ENCODE peak calls at places on chromosomes 11 and 22, in seven cellular contexts. One of them, this sample, is unnamed.

GRCh38 chr22:49011769-49012598 is 815.7 kb downstream of the BRD1 start:
- DNase-seq in occipital lobe: no peak
- DNase-seq in fibroblast of gingiva: no peak
- DNase-seq in upper lobe of right lung: no peak
- DNase-seq in AG08395: no peak
- DNase-seq in GF-D8: no peak
- DNase-seq in hippocampal formation: no peak
- DNase-seq in this sample: no peak

GRCh38 chr11:86949995-86950993 is 4.9 kb downstream of the FZD4 start:
- DNase-seq in occipital lobe: no peak
- DNase-seq in GF-D8: no peak
- DNase-seq in AG08395: no peak
- DNase-seq in fibroblast of gingiva: no peak
- DNase-seq in hippocampal formation: no peak
- DNase-seq in upper lobe of right lung: no peak
- DNase-seq in this sample: no peak

GRCh38 chr11:72981067-72981466 is 161.1 kb downstream of the FCHSD2 start:
- DNase-seq in occipital lobe: no peak
- DNase-seq in hippocampal formation: no peak
- DNase-seq in fibroblast of gingiva: no peak
- DNase-seq in upper lobe of right lung: no peak
- DNase-seq in GF-D8: no peak
- DNase-seq in AG08395: no peak
- DNase-seq in this sample: no peak

GRCh38 chr22:27866136-27867091 is 52.6 kb downstream of the PITPNB start:
- DNase-seq in GF-D8: no peak
- DNase-seq in fibroblast of gingiva: peak
- DNase-seq in occipital lobe: no peak
- DNase-seq in hippocampal formation: no peak
- DNase-seq in AG08395: peak
- DNase-seq in upper lobe of right lung: no peak
- DNase-seq in this sample: no peak

GRCh38 chr22:30390974-30391691 is 3.9 kb upstream of the RNF215 start:
- DNase-seq in upper lobe of right lung: peak
- DNase-seq in AG08395: peak
- DNase-seq in GF-D8: peak
- DNase-seq in occipital lobe: peak
- DNase-seq in hippocampal formation: peak
- DNase-seq in fibroblast of gingiva: peak
- DNase-seq in this sample: no peak

GRCh38 chr11:126317681-126318641 is 14.1 kb downstream of the DCPS start:
- DNase-seq in AG08395: peak
- DNase-seq in occipital lobe: peak
- DNase-seq in GF-D8: peak
- DNase-seq in hippocampal formation: no peak
- DNase-seq in upper lobe of right lung: peak
- DNase-seq in fibroblast of gingiva: peak
- DNase-seq in this sample: peak

GRCh38 chr11:93905384-93905783 is 55.0 kb upstream of the VSTM5 start:
- DNase-seq in fibroblast of gingiva: peak
- DNase-seq in AG08395: peak
- DNase-seq in occipital lobe: no peak
- DNase-seq in hippocampal formation: no peak
- DNase-seq in upper lobe of right lung: no peak
- DNase-seq in GF-D8: no peak
- DNase-seq in this sample: no peak

GRCh38 chr11:83007909-83008580 is 63.7 kb downstream of the RAB30 start:
- DNase-seq in fibroblast of gingiva: no peak
- DNase-seq in upper lobe of right lung: peak
- DNase-seq in occipital lobe: peak
- DNase-seq in hippocampal formation: peak
- DNase-seq in AG08395: no peak
- DNase-seq in GF-D8: no peak
- DNase-seq in this sample: no peak

GRCh38 chr11:111370270-111370901 is 8.7 kb downstream of the POU2AF1 start:
- DNase-seq in fibroblast of gingiva: no peak
- DNase-seq in occipital lobe: no peak
- DNase-seq in upper lobe of right lung: no peak
- DNase-seq in AG08395: no peak
- DNase-seq in GF-D8: no peak
- DNase-seq in hippocampal formation: no peak
- DNase-seq in this sample: no peak

GRCh38 chr22:36934153-36934939 is 20.9 kb downstream of the CSF2RB start:
- DNase-seq in upper lobe of right lung: no peak
- DNase-seq in occipital lobe: no peak
- DNase-seq in GF-D8: no peak
- DNase-seq in AG08395: no peak
- DNase-seq in fibroblast of gingiva: no peak
- DNase-seq in hippocampal formation: no peak
- DNase-seq in this sample: no peak

GRCh38 chr11:35347921-35348331 is 71.4 kb downstream of the SLC1A2 start:
- DNase-seq in GF-D8: no peak
- DNase-seq in upper lobe of right lung: no peak
- DNase-seq in AG08395: peak
- DNase-seq in hippocampal formation: no peak
- DNase-seq in occipital lobe: no peak
- DNase-seq in fibroblast of gingiva: peak
- DNase-seq in this sample: no peak

GRCh38 chr11:74626604-74627003 is 34.2 kb downstream of the POLD3 start:
- DNase-seq in AG08395: no peak
- DNase-seq in occipital lobe: no peak
- DNase-seq in fibroblast of gingiva: no peak
- DNase-seq in upper lobe of right lung: no peak
- DNase-seq in hippocampal formation: no peak
- DNase-seq in GF-D8: no peak
- DNase-seq in this sample: no peak